ENCODE peak calls at places on chromosome 21, in nine cellular contexts. I is activated CD8-positive, alpha-beta memory T cell treated with anti-CD3 and anti-CD28 coated beads for 4 hours; U is psoas muscle; M is fibroblast of mammary gland; K is trophoblast cell; H is myocyte; R is KG1; Y is stimulated activated CD4-positive, alpha-beta T cell treated with anti-CD3 and anti-CD28 coated beads, Interleukin-1b, Interleukin-23, amount 100 ng/mL, for 24 hours; G is SW480. X is an unnamed sample.

GRCh38 chr21:30434033-30434631 is 4.1 kb downstream of the KRTAP13-4 start:
- DNase-seq in I (no peak), U (no peak), M (peak), K (peak), H (no peak), R (peak), Y (no peak), G (peak), X (no peak)

GRCh38 chr21:46061063-46061462 is 36.8 kb upstream of the COL6A2 start:
- DNase-seq in I (no peak), U (no peak), M (no peak), K (no peak), H (no peak), R (no peak), Y (no peak), G (no peak), X (no peak)

GRCh38 chr21:17688912-17689874 is 76.5 kb upstream of the BTG3 start:
- DNase-seq in I (peak), U (peak), M (no peak), K (peak), H (peak), R (no peak), Y (peak), G (peak), X (no peak)

GRCh38 chr21:35203093-35204021 is 154.3 kb upstream of the RUNX1 start:
- DNase-seq in I (no peak), U (peak), M (peak), K (no peak), H (peak), R (no peak), Y (no peak), G (no peak), X (peak)

GRCh38 chr21:16081304-16081703 is 351.5 kb downstream of the USP25 start:
- DNase-seq in I (no peak), U (no peak), M (no peak), K (no peak), H (no peak), R (no peak), Y (no peak), G (no peak), X (no peak)

GRCh38 chr21:16912075-16912474 is 600.8 kb upstream of the CXADR start:
- DNase-seq in I (no peak), U (no peak), M (peak), K (peak), H (peak), R (no peak), Y (no peak), G (no peak), X (peak)

GRCh38 chr21:34845521-34846213 is 176.9 kb downstream of the CLIC6 start:
- DNase-seq in I (no peak), U (no peak), M (peak), K (peak), H (peak), R (no peak), Y (no peak), G (peak), X (peak)

GRCh38 chr21:46122758-46123683 is 25.1 kb downstream of the COL6A2 start:
- DNase-seq in I (no peak), U (no peak), M (peak), K (no peak), H (no peak), R (no peak), Y (no peak), G (no peak), X (no peak)

GRCh38 chr21:36860736-36861594 is 105.5 kb downstream of the HLCS start:
- DNase-seq in I (no peak), U (no peak), M (no peak), K (peak), H (no peak), R (no peak), Y (no peak), G (peak), X (peak)

GRCh38 chr21:45320261-45320990 is 32.7 kb upstream of the POFUT2 start:
- DNase-seq in I (no peak), U (peak), M (no peak), K (no peak), H (no peak), R (no peak), Y (no peak), G (no peak), X (no peak)

GRCh38 chr21:33931799-33932390 is 16.3 kb upstream of the ATP5PO start:
- DNase-seq in I (no peak), U (no peak), M (no peak), K (no peak), H (no peak), R (no peak), Y (no peak), G (peak), X (peak)

GRCh38 chr21:37916795-37917142 is 512 bp upstream of the KCNJ6 start:
- DNase-seq in I (no peak), U (no peak), M (no peak), K (peak), H (peak), R (no peak), Y (no peak), G (peak), X (peak)

GRCh38 chr21:38925923-38926322 is 120.2 kb downstream of the ETS2 start:
- DNase-seq in I (no peak), U (peak), M (peak), K (no peak), H (peak), R (peak), Y (no peak), G (peak), X (peak)

GRCh38 chr21:31872072-31872451 is 758 bp upstream of the HUNK start:
- DNase-seq in I (no peak), U (no peak), M (no peak), K (no peak), H (no peak), R (no peak), Y (no peak), G (no peak), X (no peak)

GRCh38 chr21:16071082-16071481 is 341.3 kb downstream of the USP25 start:
- DNase-seq in I (no peak), U (peak), M (peak), K (no peak), H (peak), R (no peak), Y (no peak), G (no peak), X (no peak)

GRCh38 chr21:36535618-36536241 is 55.8 kb upstream of the CLDN14 start:
- DNase-seq in I (no peak), U (no peak), M (no peak), K (no peak), H (no peak), R (no peak), Y (no peak), G (no peak), X (no peak)

GRCh38 chr21:45000637-45001133 is 60.9 kb downstream of the SLX9 start:
- DNase-seq in I (no peak), U (no peak), M (no peak), K (no peak), H (no peak), R (no peak), Y (no peak), G (no peak), X (no peak)

GRCh38 chr21:41147096-41147978 is 20.6 kb upstream of the BACE2 start:
- DNase-seq in I (no peak), U (no peak), M (no peak), K (no peak), H (no peak), R (no peak), Y (no peak), G (no peak), X (no peak)

GRCh38 chr21:23887709-23888303 is 1719.5 kb downstream of the MRPL39 start:
- DNase-seq in I (peak), U (no peak), M (no peak), K (no peak), H (no peak), R (no peak), Y (no peak), G (peak), X (no peak)

GRCh38 chr21:38806942-38807284 is 1.2 kb downstream of the ETS2 start:
- DNase-seq in I (no peak), U (no peak), M (peak), K (peak), H (no peak), R (peak), Y (no peak), G (peak), X (no peak)

GRCh38 chr21:38460171-38460742 is 38.0 kb downstream of the ERG start:
- DNase-seq in I (no peak), U (no peak), M (peak), K (no peak), H (no peak), R (no peak), Y (no peak), G (no peak), X (no peak)

GRCh38 chr21:31798842-31799691 is 67.1 kb upstream of the SCAF4 start:
- DNase-seq in I (no peak), U (no peak), M (peak), K (peak), H (no peak), R (no peak), Y (no peak), G (no peak), X (no peak)

X was measured in LHCN-M2.